ENCODE peak calls at places on chromosomes 7 and 10, in five cellular contexts. One of them, this sample, is unnamed.

GRCh38 chr7:37901236-37901827 is 15.3 kb downstream of the SFRP4 start:
- DNase-seq in EL: no peak
- DNase-seq in stomach: no peak
- DNase-seq in ACHN: peak
- DNase-seq in lower leg skin: no peak
- DNase-seq in this sample: peak

GRCh38 chr10:89644967-89645741 is at the start of gene PANK1:
- DNase-seq in ACHN: peak
- DNase-seq in stomach: peak
- DNase-seq in lower leg skin: peak
- DNase-seq in EL: peak
- DNase-seq in this sample: peak

GRCh38 chr7:42055171-42055570 is 181.8 kb downstream of the GLI3 start:
- DNase-seq in stomach: no peak
- DNase-seq in lower leg skin: no peak
- DNase-seq in ACHN: no peak
- DNase-seq in EL: no peak
- DNase-seq in this sample: no peak

GRCh38 chr7:127983804-127984332 is 47.4 kb downstream of the LRRC4 start:
- DNase-seq in ACHN: no peak
- DNase-seq in stomach: no peak
- DNase-seq in EL: peak
- DNase-seq in lower leg skin: no peak
- DNase-seq in this sample: no peak

GRCh38 chr7:17311952-17312351 is 13.5 kb downstream of the AHR start:
- DNase-seq in ACHN: no peak
- DNase-seq in lower leg skin: no peak
- DNase-seq in EL: no peak
- DNase-seq in stomach: no peak
- DNase-seq in this sample: no peak

GRCh38 chr10:52353960-52354394 is 39.9 kb downstream of the DKK1 start:
- DNase-seq in ACHN: no peak
- DNase-seq in stomach: no peak
- DNase-seq in lower leg skin: no peak
- DNase-seq in EL: peak
- DNase-seq in this sample: no peak

GRCh38 chr10:86732771-86733170 is 23.6 kb upstream of the BMPR1A start:
- DNase-seq in ACHN: no peak
- DNase-seq in lower leg skin: no peak
- DNase-seq in stomach: no peak
- DNase-seq in EL: no peak
- DNase-seq in this sample: no peak

GRCh38 chr7:157300406-157300770 is 36.4 kb upstream of the DNAJB6 start:
- DNase-seq in ACHN: no peak
- DNase-seq in EL: no peak
- DNase-seq in lower leg skin: no peak
- DNase-seq in stomach: no peak
- DNase-seq in this sample: no peak

GRCh38 chr10:5608608-5609270 is 57.7 kb downstream of the ASB13 start:
- DNase-seq in EL: no peak
- DNase-seq in ACHN: no peak
- DNase-seq in stomach: no peak
- DNase-seq in lower leg skin: no peak
- DNase-seq in this sample: no peak

GRCh38 chr10:6144609-6145413 is 56.0 kb downstream of the RBM17 start:
- DNase-seq in stomach: peak
- DNase-seq in EL: peak
- DNase-seq in ACHN: peak
- DNase-seq in lower leg skin: peak
- DNase-seq in this sample: peak

GRCh38 chr7:33185786-33186185 is 56.4 kb downstream of the BBS9 start:
- DNase-seq in ACHN: peak
- DNase-seq in stomach: no peak
- DNase-seq in lower leg skin: no peak
- DNase-seq in EL: peak
- DNase-seq in this sample: peak

GRCh38 chr10:101047961-101048892 is 13.6 kb upstream of the KAZALD1 start:
- DNase-seq in lower leg skin: no peak
- DNase-seq in stomach: no peak
- DNase-seq in EL: no peak
- DNase-seq in ACHN: no peak
- DNase-seq in this sample: peak

GRCh38 chr10:62794306-62794705 is 10.2 kb upstream of the ADO start:
- DNase-seq in lower leg skin: no peak
- DNase-seq in EL: peak
- DNase-seq in ACHN: no peak
- DNase-seq in stomach: no peak
- DNase-seq in this sample: no peak

GRCh38 chr7:147197006-147197405 is 1080.4 kb downstream of the CNTNAP2 start:
- DNase-seq in EL: no peak
- DNase-seq in ACHN: no peak
- DNase-seq in lower leg skin: no peak
- DNase-seq in stomach: no peak
- DNase-seq in this sample: no peak

GRCh38 chr7:137572071-137572784 is 228.7 kb upstream of the PTN start:
- DNase-seq in ACHN: no peak
- DNase-seq in stomach: no peak
- DNase-seq in EL: no peak
- DNase-seq in lower leg skin: no peak
- DNase-seq in this sample: no peak

GRCh38 chr7:148975896-148976295 is 52.4 kb downstream of the PDIA4 start:
- DNase-seq in ACHN: no peak
- DNase-seq in lower leg skin: no peak
- DNase-seq in EL: no peak
- DNase-seq in stomach: no peak
- DNase-seq in this sample: no peak

GRCh38 chr7:149787428-149788299 is 14.3 kb upstream of the ZNF467 start:
- DNase-seq in EL: no peak
- DNase-seq in ACHN: peak
- DNase-seq in stomach: peak
- DNase-seq in lower leg skin: no peak
- DNase-seq in this sample: no peak

GRCh38 chr7:66894463-66895080 is 26.5 kb upstream of the TMEM248 start:
- DNase-seq in ACHN: peak
- DNase-seq in lower leg skin: no peak
- DNase-seq in stomach: no peak
- DNase-seq in EL: peak
- DNase-seq in this sample: no peak

GRCh38 chr10:34528320-34528719 is 286.8 kb downstream of the PARD3 start:
- DNase-seq in lower leg skin: no peak
- DNase-seq in ACHN: peak
- DNase-seq in stomach: no peak
- DNase-seq in EL: peak
- DNase-seq in this sample: no peak

GRCh38 chr7:8184241-8184640 is 77.7 kb downstream of the ICA1 start:
- DNase-seq in EL: no peak
- DNase-seq in ACHN: no peak
- DNase-seq in stomach: no peak
- DNase-seq in lower leg skin: no peak
- DNase-seq in this sample: peak

GRCh38 chr7:30989008-30989823 is 25.5 kb downstream of the GHRHR start:
- DNase-seq in stomach: no peak
- DNase-seq in EL: no peak
- DNase-seq in ACHN: no peak
- DNase-seq in lower leg skin: no peak
- DNase-seq in this sample: no peak

GRCh38 chr10:49768329-49768728 is 6.2 kb upstream of the OGDHL start:
- DNase-seq in lower leg skin: no peak
- DNase-seq in EL: no peak
- DNase-seq in stomach: no peak
- DNase-seq in ACHN: no peak
- DNase-seq in this sample: no peak

GRCh38 chr7:137944168-137944567 is 57.7 kb downstream of the CREB3L2 start:
- DNase-seq in stomach: no peak
- DNase-seq in EL: no peak
- DNase-seq in lower leg skin: no peak
- DNase-seq in ACHN: no peak
- DNase-seq in this sample: no peak

GRCh38 chr10:122279725-122280141 is 8.6 kb downstream of the BTBD16 start:
- DNase-seq in lower leg skin: no peak
- DNase-seq in ACHN: peak
- DNase-seq in EL: peak
- DNase-seq in stomach: peak
- DNase-seq in this sample: peak

GRCh38 chr7:122260336-122260735 is 44.2 kb downstream of the FEZF1 start:
- DNase-seq in EL: no peak
- DNase-seq in lower leg skin: no peak
- DNase-seq in stomach: no peak
- DNase-seq in ACHN: no peak
- DNase-seq in this sample: peak

GRCh38 chr10:13656337-13657183 is 69.8 kb downstream of the PRPF18 start:
- DNase-seq in EL: no peak
- DNase-seq in ACHN: no peak
- DNase-seq in lower leg skin: no peak
- DNase-seq in stomach: no peak
- DNase-seq in this sample: no peak

GRCh38 chr7:116089293-116089692 is 58.7 kb upstream of the TFEC start:
- DNase-seq in stomach: no peak
- DNase-seq in lower leg skin: no peak
- DNase-seq in ACHN: no peak
- DNase-seq in EL: no peak
- DNase-seq in this sample: no peak

GRCh38 chr7:43196379-43196778 is 83.9 kb downstream of the HECW1 start:
- DNase-seq in stomach: no peak
- DNase-seq in lower leg skin: no peak
- DNase-seq in EL: peak
- DNase-seq in ACHN: no peak
- DNase-seq in this sample: no peak

GRCh38 chr10:4662576-4663161 is 163.3 kb upstream of the AKR1E2 start:
- DNase-seq in ACHN: peak
- DNase-seq in EL: peak
- DNase-seq in lower leg skin: no peak
- DNase-seq in stomach: no peak
- DNase-seq in this sample: no peak

GRCh38 chr7:64314493-64315020 is 796 bp downstream of the ZNF736 start:
- DNase-seq in ACHN: no peak
- DNase-seq in stomach: no peak
- DNase-seq in EL: no peak
- DNase-seq in lower leg skin: no peak
- DNase-seq in this sample: no peak

GRCh38 chr7:36207451-36208291 is 54.6 kb downstream of the EEPD1 start:
- DNase-seq in stomach: peak
- DNase-seq in ACHN: peak
- DNase-seq in lower leg skin: peak
- DNase-seq in EL: peak
- DNase-seq in this sample: no peak